ENCODE peak calls at places on chromosomes 6 and 20, in four cellular contexts. S is H9, Q is mesenchymal stem cell, J is H1. F is an unnamed sample.

GRCh38 chr6:47247227-47247797 is 62.4 kb downstream of the TNFRSF21 start:
- DNase-seq in Q (peak; percentile 47), S (no peak), J (no peak), F (no peak)

GRCh38 chr6:119148102-119148824 is 69.8 kb upstream of the FAM184A start:
- DNase-seq in Q (peak; percentile 81), S (peak; percentile 33), J (peak; percentile 47), F (peak; percentile 47)

GRCh38 chr20:49989234-49990065 is 6.7 kb downstream of the SNAI1 start:
- DNase-seq in S (no peak), J (peak; percentile 59), Q (peak; percentile 91), F (no peak)

GRCh38 chr6:84860954-84861353 is 96.6 kb upstream of the TBX18 start:
- DNase-seq in J (no peak), S (no peak), Q (no peak), F (no peak)

GRCh38 chr20:24698189-24698588 is 228.8 kb downstream of the SYNDIG1 start:
- DNase-seq in Q (no peak), S (peak; percentile 17), J (peak; percentile 35), F (no peak)

GRCh38 chr6:37557645-37558114 is 58.0 kb upstream of the CCDC167 start:
- DNase-seq in Q (no peak), S (no peak), J (no peak), F (no peak)

GRCh38 chr6:24721461-24722215 is 2.7 kb upstream of the C6orf62 start:
- DNase-seq in J (no peak), Q (no peak), S (no peak), F (no peak)

GRCh38 chr20:22524393-22525015 is 59.9 kb downstream of the FOXA2 start:
- DNase-seq in S (no peak), Q (no peak), J (peak; percentile 11), F (no peak)

GRCh38 chr20:53872081-53872541 is 198.3 kb downstream of the BCAS1 start:
- DNase-seq in J (no peak), Q (no peak), S (no peak), F (no peak)

GRCh38 chr20:44111712-44112335 is 75.2 kb downstream of the JPH2 start:
- DNase-seq in Q (peak; percentile 18), S (no peak), J (no peak), F (no peak)

GRCh38 chr6:134307870-134308269 is 10.0 kb downstream of the SGK1 start:
- DNase-seq in Q (no peak), J (no peak), S (no peak), F (no peak)

GRCh38 chr20:45949542-45950329 is 15.3 kb downstream of the PCIF1 start:
- DNase-seq in S (no peak), J (no peak), Q (no peak), F (no peak)

GRCh38 chr20:50120935-50121693 is 8.2 kb upstream of the UBE2V1 start:
- DNase-seq in Q (peak; percentile 67), S (peak; percentile 80), J (peak; percentile 66), F (no peak)

GRCh38 chr6:65728879-65729479 is 22.0 kb upstream of the EYS start:
- DNase-seq in S (no peak), J (no peak), Q (no peak), F (no peak)
- H2BK12ac ChIP-seq in S (no peak overlapping the region), J (no peak overlapping the region), Q (no peak overlapping the region), F (no peak overlapping the region)

DNA sequence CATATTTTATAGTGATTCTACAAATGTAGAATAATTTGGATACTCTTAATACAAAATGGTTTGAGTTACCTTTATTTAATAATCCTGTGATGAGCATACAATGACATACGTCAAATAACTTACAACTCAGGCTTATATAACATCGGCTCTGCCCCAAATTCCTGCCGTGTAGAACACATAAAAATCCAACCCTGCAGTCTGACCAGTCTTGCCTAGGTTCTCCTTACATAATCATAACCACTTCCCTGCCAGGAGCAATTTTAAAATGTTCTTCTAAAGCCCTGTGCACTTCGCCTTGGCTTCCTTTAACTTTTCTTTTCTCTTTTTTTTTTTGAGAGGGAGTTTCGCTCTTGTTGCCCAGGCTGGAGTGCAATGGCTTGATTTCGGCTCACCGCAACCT is 16.2 kb upstream of the IER3 start:
- DNase-seq in J (no peak), Q (no peak), S (no peak), F (no peak)
- H2BK15ac ChIP-seq in J (no peak overlapping the region), Q (no peak overlapping the region), S (no peak overlapping the region), F (no peak overlapping the region)

GRCh38 chr6:36547646-36548400 is 544 bp upstream of the STK38 start:
- DNase-seq in Q (no peak), J (no peak), S (peak; percentile 28), F (no peak)
- H2BK12ac ChIP-seq in Q (no peak overlapping the region), J (peak overlapping the region; percentile 76), S (no peak overlapping the region), F (no peak overlapping the region)

GRCh38 chr20:60046860-60047259 is 88.6 kb downstream of the CDH26 start:
- DNase-seq in J (no peak), S (peak; percentile 5), Q (no peak), F (no peak)
- H2BK15ac ChIP-seq in J (no peak overlapping the region), S (no peak overlapping the region), Q (no peak overlapping the region), F (no peak overlapping the region)

GRCh38 chr6:11615214-11615602 is 77.7 kb downstream of the TMEM170B start:
- DNase-seq in J (no peak), Q (peak; percentile 46), S (no peak), F (no peak)
- H2BK12ac ChIP-seq in J (no peak overlapping the region), Q (peak overlapping the region; percentile 60), S (no peak overlapping the region), F (no peak overlapping the region)

GRCh38 chr6:141562801-141563763 is 569.6 kb upstream of the GJE1 start:
- DNase-seq in S (peak; percentile 43), Q (peak; percentile 86), J (no peak), F (peak; percentile 78)

GRCh38 chr6:141561154-141561553 is 571.6 kb upstream of the GJE1 start:
- DNase-seq in S (no peak), J (no peak), Q (no peak), F (no peak)

GRCh38 chr6:141562181-141562800 is 570.4 kb upstream of the GJE1 start:
- DNase-seq in Q (peak; percentile 43), J (peak; percentile 55), S (peak; percentile 76), F (no peak)
- H2BK15ac ChIP-seq in Q (no peak overlapping the region), J (no peak overlapping the region), S (no peak overlapping the region), F (no peak overlapping the region)

GRCh38 chr6:114008331-114008730 is 37.4 kb upstream of the HDAC2 start:
- DNase-seq in J (no peak), Q (no peak), S (no peak), F (no peak)

GRCh38 chr6:114009192-114009591 is 38.2 kb upstream of the HDAC2 start:
- DNase-seq in S (peak; percentile 42), J (no peak), Q (no peak), F (no peak)

GRCh38 chr6:114007451-114007953 is 36.6 kb upstream of the HDAC2 start:
- DNase-seq in J (no peak), Q (no peak), S (no peak), F (no peak)
- H2BK12ac ChIP-seq in J (peak overlapping the region; percentile 73), Q (no peak overlapping the region), S (peak overlapping the region; percentile 36), F (no peak overlapping the region)

DNA sequence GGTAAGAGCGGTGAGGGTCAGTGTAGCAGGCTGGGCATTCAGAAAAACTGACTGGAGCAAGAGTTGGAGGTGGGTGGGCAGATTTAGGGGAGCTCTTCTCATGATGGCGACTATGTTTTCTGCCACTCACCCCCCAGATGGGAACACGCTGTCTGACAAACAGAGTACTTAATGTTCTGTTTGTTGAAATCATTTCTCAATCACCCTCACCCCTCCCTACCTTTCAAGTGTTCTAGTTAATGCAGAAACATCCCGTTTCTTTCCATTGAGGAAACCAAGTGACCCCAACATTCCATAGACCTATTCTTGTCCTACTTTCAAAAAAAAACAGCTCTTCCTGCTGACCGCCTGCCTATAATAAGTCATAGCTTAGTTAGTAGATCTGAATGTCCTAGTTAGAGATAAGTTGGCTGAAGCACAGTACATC is 132.5 kb upstream of the NEDD9 start:
- DNase-seq in S (no peak), Q (peak; percentile 65), J (no peak), F (no peak)
- H2BK15ac ChIP-seq in S (no peak overlapping the region), Q (no peak overlapping the region), J (no peak overlapping the region), F (no peak overlapping the region)

GRCh38 chr6:164006459-164006858 is 591.9 kb downstream of the QKI start:
- DNase-seq in S (no peak), J (no peak), Q (no peak), F (no peak)

GRCh38 chr6:164008902-164009301 is 594.4 kb downstream of the QKI start:
- DNase-seq in J (no peak), S (no peak), Q (no peak), F (no peak)

GRCh38 chr6:164013480-164014208 is 599.1 kb downstream of the QKI start:
- DNase-seq in Q (no peak), J (no peak), S (no peak), F (no peak)

GRCh38 chr6:164007881-164008280 is 593.4 kb downstream of the QKI start:
- DNase-seq in Q (no peak), J (no peak), S (no peak), F (no peak)

DNA sequence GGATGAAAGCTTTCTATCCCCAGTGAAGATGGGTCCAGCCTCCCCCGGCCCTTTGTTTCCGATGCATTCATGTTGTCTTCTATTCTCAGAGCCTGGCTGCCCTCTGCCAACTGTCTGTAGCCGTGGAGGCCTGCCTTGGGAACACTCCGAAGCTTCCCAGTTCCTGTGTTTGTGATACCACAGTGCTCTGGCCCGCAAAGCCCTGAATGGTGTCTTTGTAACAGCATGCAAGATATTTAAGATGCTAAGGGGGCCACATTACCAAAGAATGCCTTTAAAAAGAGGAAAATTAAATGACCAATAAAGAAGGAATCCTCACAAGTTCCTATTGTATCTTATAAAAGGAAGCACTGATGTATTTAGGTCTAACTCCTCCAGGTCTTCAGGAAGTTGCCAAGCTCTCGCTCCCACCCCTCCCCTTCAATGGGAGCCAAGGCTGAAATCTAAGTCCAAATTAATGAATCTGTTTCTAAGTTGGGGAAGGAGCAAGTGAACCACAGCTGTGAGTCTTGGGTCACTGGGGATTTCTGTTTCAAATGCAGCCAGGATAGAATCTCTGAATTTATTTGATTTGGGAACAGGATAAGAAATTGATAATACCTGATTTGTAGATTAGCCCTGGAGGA is 596.0 kb downstream of the QKI start:
- DNase-seq in S (no peak), Q (no peak), J (no peak), F (no peak)
- H2BK12ac ChIP-seq in S (no peak overlapping the region), Q (no peak overlapping the region), J (no peak overlapping the region), F (no peak overlapping the region)

DNA sequence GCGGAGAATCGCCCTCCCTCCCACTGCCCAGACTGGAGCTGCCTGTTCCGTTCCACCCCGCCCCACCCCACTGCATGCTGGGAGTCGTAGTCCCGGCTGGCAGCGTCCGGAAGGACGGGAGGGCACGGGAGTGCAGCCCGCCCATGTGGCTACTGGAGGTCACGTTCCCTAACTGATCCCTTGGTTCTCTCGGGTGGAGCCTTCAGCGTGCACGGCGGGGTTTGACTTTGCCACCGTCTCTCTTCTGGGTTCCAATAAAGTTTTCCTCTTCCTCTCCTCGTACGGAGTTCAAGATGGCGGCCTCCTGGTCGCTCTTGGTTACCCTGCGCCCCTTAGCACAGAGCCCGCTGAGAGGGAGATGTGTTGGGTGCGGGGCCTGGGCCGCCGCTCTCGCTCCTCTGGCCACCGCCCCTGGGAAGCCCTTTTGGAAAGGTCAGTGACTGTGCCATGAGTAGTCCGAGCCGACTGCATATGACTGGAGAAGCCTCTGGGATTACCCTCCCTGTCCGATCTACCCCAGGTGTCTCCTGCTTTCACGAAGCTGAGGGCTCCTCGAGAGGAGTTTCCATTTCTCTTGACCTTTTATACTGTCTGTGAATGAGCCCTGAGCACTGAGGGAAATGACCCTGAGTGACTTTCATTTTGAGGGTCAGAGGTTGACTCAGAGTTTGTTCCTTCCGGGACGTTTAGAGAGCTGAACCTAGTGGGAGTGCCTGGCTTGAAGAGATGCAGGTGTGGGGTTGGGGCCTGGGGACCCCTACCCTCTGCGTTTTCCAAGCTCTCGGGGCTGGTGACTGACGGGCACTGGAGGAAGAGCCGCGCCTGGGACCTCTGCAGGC is at the start of gene AFG1L:
- DNase-seq in S (peak; percentile 95), Q (peak; percentile 90), J (peak; percentile 94), F (peak; percentile 81)
- H2BK15ac ChIP-seq in S (no peak within 1 kb of the TSS), Q (peak within 1 kb of the TSS; percentile 15), J (no peak within 1 kb of the TSS), F (peak within 1 kb of the TSS; percentile 27)